ENCODE peak calls at places on chromosome 1, in five cellular contexts. B is NCI-H1436, H is AG08395, V is brain microvascular endothelial cell, I is renal cortical epithelial cell. A is an unnamed sample.
A peak's percentile ranks its signal among the peaks of the same experiment; 100 is the strongest.

GRCh38 chr1:204418174-204419063 is 6.8 kb upstream of the PPP1R15B start:
- DNase-seq in V (peak; percentile 16), H (no peak), B (no peak), I (no peak), A (peak; percentile 72)

GRCh38 chr1:171014878-171015277 is 75.8 kb upstream of the FMO3 start:
- DNase-seq in H (no peak), V (no peak), B (no peak), I (no peak), A (no peak)

GRCh38 chr1:47554901-47555300 is 117.1 kb downstream of the FOXD2 start:
- DNase-seq in I (peak; percentile 61), V (peak; percentile 29), H (peak; percentile 50), B (no peak), A (peak; percentile 39)

GRCh38 chr1:101996830-101997485 is at the start of gene OLFM3:
- DNase-seq in B (no peak), I (no peak), V (peak; percentile 3), H (peak; percentile 2), A (peak; percentile 9)

GRCh38 chr1:161511018-161511755 is 5.9 kb downstream of the FCGR2A start:
- DNase-seq in V (no peak), B (peak; percentile 22), I (no peak), H (no peak), A (no peak)

GRCh38 chr1:74908797-74909196 is 175.8 kb downstream of the TYW3 start:
- DNase-seq in V (no peak), H (no peak), I (no peak), B (no peak), A (no peak)

GRCh38 chr1:106875622-106876021 is 180.9 kb upstream of the PRMT6 start:
- DNase-seq in I (no peak), H (no peak), B (no peak), V (no peak), A (no peak)

GRCh38 chr1:172815740-172816139 is 156.8 kb downstream of the FASLG start:
- DNase-seq in B (no peak), H (no peak), I (no peak), V (no peak), A (no peak)

GRCh38 chr1:164644774-164645634 is 86.0 kb downstream of the PBX1 start:
- DNase-seq in B (no peak), V (peak; percentile 38), I (no peak), H (peak; percentile 65), A (no peak)

GRCh38 chr1:42479621-42480020 is 16.5 kb downstream of the CCDC30 start:
- DNase-seq in I (no peak), H (no peak), B (no peak), V (peak; percentile 55), A (no peak)

GRCh38 chr1:182764029-182764768 is 25.4 kb upstream of the NPL start:
- DNase-seq in V (no peak), I (no peak), B (no peak), H (no peak), A (no peak)

GRCh38 chr1:192010406-192010805 is 147.9 kb upstream of the RGS18 start:
- DNase-seq in V (no peak), I (peak; percentile 8), B (no peak), H (no peak), A (no peak)

GRCh38 chr1:93597697-93598096 is 83.9 kb downstream of the BCAR3 start:
- DNase-seq in V (no peak), B (no peak), H (no peak), I (peak; percentile 54), A (no peak)

GRCh38 chr1:63883494-63884235 is 109.8 kb downstream of the ROR1 start:
- DNase-seq in H (no peak), I (peak; percentile 53), V (no peak), B (no peak), A (peak; percentile 24)

GRCh38 chr1:11610629-11611180 is 43.5 kb downstream of the FBXO2 start:
- DNase-seq in H (no peak), I (no peak), B (no peak), V (no peak), A (no peak)

GRCh38 chr1:157829210-157829609 is 9.3 kb upstream of the FCRL1 start:
- DNase-seq in B (no peak), H (no peak), V (no peak), I (no peak), A (no peak)

GRCh38 chr1:25649505-25650218 is 33.1 kb downstream of the MAN1C1 start:
- DNase-seq in I (no peak), H (no peak), V (no peak), B (no peak), A (no peak)

GRCh38 chr1:63758805-63759204 is 15.0 kb upstream of the ROR1 start:
- DNase-seq in B (no peak), H (no peak), V (no peak), I (no peak), A (no peak)

GRCh38 chr1:30668546-30669327 is 54.6 kb downstream of the MATN1 start:
- DNase-seq in H (peak; percentile 29), V (no peak), B (no peak), I (no peak), A (no peak)

GRCh38 chr1:34419662-34420061 is 243.0 kb downstream of the C1orf94 start:
- DNase-seq in H (peak; percentile 47), V (no peak), I (no peak), B (no peak), A (no peak)

GRCh38 chr1:59494145-59494824 is 197.4 kb downstream of the FGGY start:
- DNase-seq in B (no peak), V (no peak), I (no peak), H (no peak), A (no peak)

GRCh38 chr1:201785291-201785690 is 43.7 kb upstream of the IPO9 start:
- DNase-seq in B (no peak), V (no peak), H (no peak), I (no peak), A (no peak)

GRCh38 chr1:13674386-13674785 is 25.6 kb upstream of the PRDM2 start:
- DNase-seq in I (no peak), H (no peak), V (no peak), B (no peak), A (no peak)

GRCh38 chr1:183635112-183635605 is 424 bp downstream of the ARPC5 start:
- DNase-seq in V (no peak), H (peak; percentile 27), B (no peak), I (no peak), A (peak; percentile 43)

GRCh38 chr1:214718724-214719123 is 115.7 kb downstream of the CENPF start:
- DNase-seq in V (peak; percentile 24), H (no peak), I (no peak), B (no peak), A (no peak)

GRCh38 chr1:11563560-11564069 is 84.7 kb downstream of the DISP3 start:
- DNase-seq in V (no peak), B (peak; percentile 87), H (no peak), I (no peak), A (peak; percentile 14)

GRCh38 chr1:229970714-229971113 is 96.3 kb upstream of the GALNT2 start:
- DNase-seq in I (no peak), B (no peak), V (no peak), H (no peak), A (no peak)

GRCh38 chr1:245698860-245699259 is 544.1 kb downstream of the KIF26B start:
- DNase-seq in B (peak; percentile 85), I (no peak), V (no peak), H (no peak), A (no peak)

GRCh38 chr1:37177230-37177864 is 143.0 kb upstream of the GRIK3 start:
- DNase-seq in H (no peak), I (peak; percentile 1), B (peak; percentile 80), V (peak; percentile 8), A (peak; percentile 28)